ENCODE peak calls at places on chromosomes 13 and 19, in six cellular contexts. D, L, R, V, X and Z are unnamed samples.

GRCh38 chr19:48094129-48094842 is 16.3 kb downstream of the PLA2G4C start:
- DNase-seq in D (no peak), L (no peak), R (no peak), V (no peak), X (no peak), Z (no peak)

GRCh38 chr19:5001547-5002131 is 32.7 kb downstream of the KDM4B start:
- DNase-seq in D (peak), L (peak), R (peak), V (no peak), X (peak), Z (peak)

GRCh38 chr13:28316129-28316528 is 177.8 kb downstream of the PAN3 start:
- DNase-seq in D (no peak), L (no peak), R (no peak), V (no peak), X (peak), Z (no peak)

GRCh38 chr19:4524808-4525562 is 6.7 kb upstream of the PLIN4 start:
- DNase-seq in D (no peak), L (peak), R (peak), V (no peak), X (no peak), Z (peak)

GRCh38 chr13:98960331-98961203 is 17.3 kb downstream of the DOCK9 start:
- DNase-seq in D (no peak), L (no peak), R (peak), V (no peak), X (no peak), Z (no peak)

GRCh38 chr19:48760514-48761221 is 5.3 kb downstream of the FGF21 start:
- DNase-seq in D (no peak), L (no peak), R (no peak), V (no peak), X (peak), Z (no peak)

GRCh38 chr13:97234742-97235141 is 12.6 kb downstream of the MBNL2 start:
- DNase-seq in D (no peak), L (no peak), R (no peak), V (no peak), X (no peak), Z (no peak)

GRCh38 chr19:4374451-4375163 is 25.7 kb downstream of the SH3GL1 start:
- DNase-seq in D (peak), L (peak), R (peak), V (no peak), X (peak), Z (no peak)

GRCh38 chr13:56615572-56615971 is 525.1 kb upstream of the PRR20A start:
- DNase-seq in D (no peak), L (no peak), R (no peak), V (no peak), X (no peak), Z (no peak)

GRCh38 chr19:4197625-4198466 is 15.4 kb downstream of the ANKRD24 start:
- DNase-seq in D (no peak), L (peak), R (no peak), V (no peak), X (no peak), Z (peak)

GRCh38 chr19:41999071-41999877 is 5.2 kb upstream of the ATP1A3 start:
- DNase-seq in D (no peak), L (peak), R (no peak), V (no peak), X (no peak), Z (no peak)

GRCh38 chr13:72151241-72151640 is 284.2 kb upstream of the DACH1 start:
- DNase-seq in D (no peak), L (no peak), R (no peak), V (no peak), X (no peak), Z (no peak)

GRCh38 chr19:47422417-47423163 is 3.3 kb upstream of the MEIS3 start:
- DNase-seq in D (no peak), L (no peak), R (no peak), V (no peak), X (no peak), Z (no peak)

GRCh38 chr19:51246153-51246552 is 4.7 kb upstream of the SIGLECL1 start:
- DNase-seq in D (peak), L (no peak), R (peak), V (no peak), X (peak), Z (no peak)

GRCh38 chr13:46341112-46341711 is 45.8 kb downstream of the RUBCNL start:
- DNase-seq in D (peak), L (no peak), R (no peak), V (peak), X (no peak), Z (no peak)

GRCh38 chr13:114213980-114214379 is 20.7 kb upstream of the CDC16 start:
- DNase-seq in D (no peak), L (no peak), R (no peak), V (no peak), X (no peak), Z (no peak)

GRCh38 chr19:28578786-28579505 is 634.0 kb downstream of the UQCRFS1 start:
- DNase-seq in D (no peak), L (no peak), R (no peak), V (no peak), X (no peak), Z (no peak)

GRCh38 chr19:1466461-1467227 is 12.4 kb downstream of the C19orf25 start:
- DNase-seq in D (no peak), L (no peak), R (no peak), V (no peak), X (no peak), Z (no peak)

GRCh38 chr13:71618154-71618553 is 248.8 kb downstream of the DACH1 start:
- DNase-seq in D (peak), L (no peak), R (no peak), V (no peak), X (no peak), Z (no peak)

GRCh38 chr19:3324405-3324856 is 42.0 kb upstream of the NFIC start:
- DNase-seq in D (no peak), L (peak), R (peak), V (no peak), X (peak), Z (peak)

GRCh38 chr19:30228726-30229523 is 143.3 kb upstream of the ZNF536 start:
- DNase-seq in D (peak), L (peak), R (no peak), V (no peak), X (no peak), Z (no peak)

GRCh38 chr13:73870970-73871935 is 263.0 kb downstream of the KLF12 start:
- DNase-seq in D (peak), L (no peak), R (no peak), V (no peak), X (no peak), Z (peak)

GRCh38 chr13:97749174-97749573 is 204.3 kb upstream of the IPO5 start:
- DNase-seq in D (peak), L (peak), R (peak), V (no peak), X (peak), Z (no peak)

GRCh38 chr13:25768726-25769270 is 283.0 kb downstream of the SHISA2 start:
- DNase-seq in D (no peak), L (no peak), R (no peak), V (no peak), X (no peak), Z (no peak)

GRCh38 chr13:27007166-27007565 is 164.4 kb downstream of the USP12 start:
- DNase-seq in D (no peak), L (no peak), R (no peak), V (no peak), X (no peak), Z (no peak)

GRCh38 chr13:28246891-28247290 is 108.5 kb downstream of the PAN3 start:
- DNase-seq in D (peak), L (no peak), R (no peak), V (no peak), X (no peak), Z (no peak)

GRCh38 chr19:16200038-16200775 is 2.5 kb downstream of the AP1M1 start:
- DNase-seq in D (peak), L (peak), R (peak), V (no peak), X (peak), Z (peak)

GRCh38 chr19:28934626-28935025 is 278.3 kb downstream of the UQCRFS1 start:
- DNase-seq in D (peak), L (no peak), R (no peak), V (no peak), X (no peak), Z (no peak)

GRCh38 chr13:91132786-91133185 is 214.7 kb upstream of the MIR17HG start:
- DNase-seq in D (no peak), L (no peak), R (no peak), V (no peak), X (no peak), Z (no peak)

GRCh38 chr13:32639502-32640105 is 53.4 kb downstream of the PDS5B start:
- DNase-seq in D (peak), L (peak), R (peak), V (peak), X (peak), Z (peak)

GRCh38 chr19:38649305-38650179 is 2.1 kb downstream of the ACTN4 start:
- DNase-seq in D (no peak), L (peak), R (no peak), V (no peak), X (peak), Z (no peak)

GRCh38 chr19:38647966-38648788 is 728 bp downstream of the ACTN4 start:
- DNase-seq in D (no peak), L (no peak), R (no peak), V (no peak), X (no peak), Z (no peak)

GRCh38 chr19:38650911-38651584 is 3.6 kb downstream of the ACTN4 start:
- DNase-seq in D (peak), L (peak), R (no peak), V (no peak), X (no peak), Z (no peak)

GRCh38 chr19:38648789-38649304 is 1.4 kb downstream of the ACTN4 start:
- DNase-seq in D (no peak), L (no peak), R (no peak), V (no peak), X (no peak), Z (no peak)

GRCh38 chr19:38650180-38650775 is 2.8 kb downstream of the ACTN4 start:
- DNase-seq in D (no peak), L (peak), R (peak), V (no peak), X (no peak), Z (no peak)
- TF ChIP-seq BHLHE40 in D (no peak), L (no peak), R (no peak), V (no peak), X (no peak), Z (no peak)

DNA sequence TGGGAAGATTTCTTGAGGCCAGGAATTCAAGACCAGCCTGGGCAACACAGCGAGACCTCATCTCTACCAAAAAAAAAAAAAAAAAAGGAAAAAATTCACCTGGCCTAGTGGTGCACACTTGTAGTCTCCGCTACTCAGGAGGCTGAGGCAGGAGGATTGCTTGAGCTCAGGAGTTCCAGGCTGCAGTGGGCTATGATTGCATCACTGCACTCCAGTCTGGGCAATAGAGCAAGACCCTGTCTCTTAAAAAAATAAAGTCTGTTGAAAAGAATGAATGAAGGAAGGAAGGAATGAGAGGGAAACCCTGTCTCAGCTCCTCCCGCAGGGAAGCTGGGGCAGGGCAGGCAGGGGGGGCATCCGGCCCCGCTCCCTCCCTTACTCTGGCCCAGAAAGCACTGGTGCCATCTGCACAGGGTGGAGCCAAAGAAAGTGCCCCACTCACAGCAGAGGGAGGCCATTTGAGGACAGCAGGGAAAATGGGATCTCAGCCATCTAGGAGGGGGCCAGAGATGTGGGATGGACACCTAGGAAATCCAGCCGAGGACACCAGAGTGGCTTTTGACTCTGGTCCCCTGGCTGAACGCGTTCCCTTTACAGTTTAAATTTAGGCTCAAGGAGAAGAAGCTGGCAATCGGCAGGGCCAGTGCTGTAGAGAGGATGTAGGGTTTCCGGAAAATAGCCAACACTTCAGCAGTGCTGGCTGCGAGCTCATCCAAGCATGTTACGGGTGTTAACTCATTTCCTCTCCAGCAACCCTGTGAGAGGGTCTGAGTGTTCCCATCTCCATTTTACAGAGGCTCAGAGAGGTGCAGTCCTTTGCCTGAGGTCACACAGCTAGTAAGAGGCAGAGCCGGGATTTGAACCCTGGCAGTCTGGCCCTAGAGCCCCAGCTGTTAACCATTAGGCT is 3.6 kb upstream of the HPN start:
- DNase-seq in D (no peak), L (no peak), R (no peak), V (peak), X (no peak), Z (no peak)
- TF ChIP-seq BHLHE40 in D (no peak), L (no peak), R (no peak), V (no peak), X (no peak), Z (no peak)

GRCh38 chr19:14495678-14496028 is 274 bp downstream of the GIPC1 start:
- DNase-seq in D (no peak), L (no peak), R (no peak), V (no peak), X (no peak), Z (no peak)
- TF ChIP-seq BHLHE40 in D (no peak), L (no peak), R (no peak), V (no peak), X (no peak), Z (no peak)

DNA sequence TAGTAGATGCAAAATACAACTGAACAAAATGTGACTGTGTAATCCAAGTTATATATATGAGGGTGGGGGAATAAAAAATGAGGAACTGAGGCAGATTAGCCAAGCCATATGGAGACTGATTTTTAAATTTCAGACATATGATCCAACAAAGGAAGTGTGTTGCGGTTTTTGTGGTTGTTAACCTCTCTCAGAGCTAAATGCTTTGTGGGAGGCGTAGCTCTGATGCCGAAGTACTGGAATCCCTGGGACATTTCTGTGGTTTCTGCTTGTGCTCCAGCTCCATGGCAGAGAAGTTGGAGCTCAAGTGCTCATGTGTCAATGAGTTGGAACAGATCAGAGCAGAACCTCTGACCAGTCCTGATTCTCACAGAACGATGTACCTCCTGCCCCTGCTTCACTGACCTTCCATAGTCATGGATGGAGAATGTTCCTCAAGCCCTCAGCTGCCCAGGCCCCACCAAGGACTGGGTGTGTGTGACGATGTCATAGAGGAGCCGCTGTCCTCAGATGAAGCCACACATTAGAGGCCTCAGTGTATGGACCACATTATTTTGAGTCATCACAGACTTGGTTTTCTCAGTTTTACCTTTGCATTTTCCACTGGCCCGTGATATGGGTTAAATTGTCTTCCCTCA is 107.6 kb downstream of the SOX1 start:
- DNase-seq in D (no peak), L (no peak), R (no peak), V (no peak), X (no peak), Z (no peak)
- TF ChIP-seq BHLHE40 in D (no peak), L (no peak), R (no peak), V (no peak), X (no peak), Z (no peak)

DNA sequence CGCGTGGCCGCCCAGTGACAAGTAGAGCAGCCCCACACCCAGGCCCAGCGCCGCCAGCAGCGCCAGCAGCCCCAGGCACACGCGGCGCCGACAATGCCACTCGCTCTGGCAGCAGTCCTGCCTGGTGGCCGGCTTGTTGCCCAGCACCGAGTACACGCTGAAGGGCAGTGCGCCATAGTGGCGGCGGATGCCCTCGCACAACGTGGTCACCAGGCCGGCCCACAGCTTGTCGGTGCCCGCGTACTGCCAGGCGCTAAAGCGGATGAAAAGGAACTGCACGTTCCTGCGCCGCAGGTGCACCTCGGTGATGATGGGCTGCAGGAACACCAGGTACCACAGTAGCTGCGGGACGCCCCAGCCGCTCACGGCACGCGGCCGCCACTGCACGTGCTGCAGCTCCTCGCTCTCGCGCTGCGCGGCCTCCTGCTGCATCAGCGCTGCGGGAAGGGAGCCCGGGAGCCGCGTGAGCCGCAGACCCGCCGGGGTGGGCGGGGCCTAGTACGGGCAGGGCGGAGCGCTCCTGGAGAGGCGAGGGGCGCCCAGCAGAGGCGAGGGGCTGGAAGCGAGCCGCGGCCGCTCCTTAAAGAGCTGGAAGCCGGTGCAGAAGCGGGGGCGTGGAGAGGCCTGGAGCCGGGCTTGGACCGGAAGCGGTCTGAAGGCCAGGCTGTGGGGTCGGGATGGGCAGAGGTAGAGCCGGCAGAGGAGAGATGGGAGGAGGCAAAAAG is 7.3 kb downstream of the NKPD1 start:
- DNase-seq in D (peak), L (no peak), R (peak), V (no peak), X (no peak), Z (peak)
- TF ChIP-seq BHLHE40 in D (peak), L (no peak), R (peak), V (peak), X (peak), Z (no peak)

DNA sequence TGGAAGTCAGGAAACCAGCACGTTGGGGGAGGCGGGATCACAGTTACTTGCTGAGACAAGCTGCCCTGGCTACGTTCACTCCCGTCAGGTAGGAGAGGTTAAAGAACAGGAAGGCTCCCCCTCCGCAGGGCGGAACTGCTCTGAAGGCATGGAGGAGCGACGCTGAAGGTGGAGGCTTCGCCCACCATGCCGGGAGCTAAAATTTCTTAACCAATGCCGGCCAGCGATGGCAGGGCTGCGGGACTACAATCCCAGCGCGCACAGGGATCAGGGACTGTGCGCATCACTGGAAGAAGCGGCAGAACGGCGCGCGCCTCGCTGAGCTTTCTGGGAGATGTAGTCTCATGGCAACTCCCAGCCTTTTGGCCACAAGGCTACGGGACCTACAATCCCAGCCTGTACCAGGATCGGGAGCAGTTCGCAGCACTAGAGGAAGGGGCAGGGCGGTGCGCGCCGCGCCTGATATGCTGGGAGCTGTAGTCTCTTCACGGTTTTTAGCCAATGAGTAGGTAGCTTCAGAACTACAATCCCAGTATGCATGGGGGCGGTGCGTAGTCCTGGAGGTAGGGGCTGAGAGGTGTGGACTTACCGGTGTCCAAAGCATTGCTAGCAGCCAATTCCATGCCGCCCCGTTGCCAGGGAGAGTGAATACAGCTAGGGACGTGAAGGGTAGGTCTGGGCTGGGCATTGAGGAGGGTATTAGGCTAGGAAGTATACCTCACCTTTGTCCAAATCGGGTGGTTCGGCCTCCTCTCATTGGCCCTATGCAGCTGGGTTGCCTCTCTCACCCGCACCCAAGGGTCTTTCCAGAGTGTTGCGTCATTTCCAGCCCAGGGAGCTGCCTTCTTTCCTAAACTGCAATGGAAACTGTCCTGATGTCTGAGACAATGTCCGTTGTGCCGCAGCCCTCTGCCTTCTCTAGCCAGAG is 12.8 kb upstream of the ZNF682 start:
- DNase-seq in D (peak), L (no peak), R (peak), V (peak), X (peak), Z (no peak)
- TF ChIP-seq BHLHE40 in D (no peak), L (no peak), R (no peak), V (no peak), X (no peak), Z (no peak)